ENCODE peak calls at places on chromosomes 5 and 9, in eight cellular contexts. L, R, A, E, Z, D, M and V are unnamed samples. For H3K4me1 and H3K27me3, the result is how much of the 10 kb centered on the place peaks cover.

GRCh38 chr5:1431896-1432295 is 13.3 kb downstream of the SLC6A3 start:
- DNase-seq in R (no peak), E (no peak), Z (no peak), L (no peak), A (no peak), M (no peak), D (no peak), V (no peak)

GRCh38 chr5:169626779-169627178 is 10.3 kb upstream of the DOCK2 start:
- DNase-seq in Z (no peak), R (no peak), E (no peak), L (peak), D (no peak), M (no peak), A (no peak), V (no peak)

GRCh38 chr9:77605449-77606220 is 42.5 kb downstream of the GNA14 start:
- DNase-seq in M (no peak), A (no peak), R (no peak), L (no peak), Z (no peak), E (no peak), D (no peak), V (no peak)

GRCh38 chr5:848671-849111 is 2.1 kb downstream of the ZDHHC11 start:
- DNase-seq in M (no peak), Z (no peak), L (no peak), D (no peak), A (no peak), E (no peak), R (no peak), V (no peak)

GRCh38 chr5:33475706-33476105 is 34.9 kb downstream of the TARS1 start:
- DNase-seq in Z (no peak), M (no peak), A (no peak), R (no peak), D (no peak), L (no peak), E (no peak), V (no peak)

GRCh38 chr5:179368016-179368805 is 22.9 kb upstream of the ADAMTS2 start:
- DNase-seq in Z (no peak), E (no peak), L (no peak), D (no peak), A (no peak), M (no peak), R (no peak), V (no peak)

GRCh38 chr9:92141144-92142129 is 26.2 kb upstream of the SPTLC1 start:
- DNase-seq in M (peak), D (no peak), Z (no peak), E (no peak), R (no peak), A (no peak), L (peak), V (peak)

GRCh38 chr9:93324191-93324834 is 127.2 kb upstream of the FAM120A start:
- DNase-seq in L (no peak), Z (no peak), R (no peak), D (no peak), A (no peak), M (no peak), E (no peak), V (no peak)

GRCh38 chr5:149796025-149796424 is 65.9 kb downstream of the PPARGC1B start:
- DNase-seq in D (no peak), M (no peak), L (no peak), A (no peak), E (no peak), Z (no peak), R (no peak), V (no peak)

GRCh38 chr5:170861855-170862766 is at the start of gene RANBP17:
- DNase-seq in R (no peak), M (peak), D (peak), E (peak), Z (peak), A (peak), L (peak), V (peak)

GRCh38 chr5:145350501-145350900 is 484.6 kb downstream of the PRELID2 start:
- DNase-seq in L (no peak), E (no peak), M (no peak), Z (no peak), A (no peak), R (no peak), D (no peak), V (no peak)

GRCh38 chr5:73301208-73302088 is 128.5 kb downstream of the TMEM174 start:
- DNase-seq in Z (no peak), E (peak), A (no peak), R (no peak), D (no peak), M (peak), L (no peak), V (no peak)

GRCh38 chr5:39604491-39604890 is 179.7 kb upstream of the DAB2 start:
- DNase-seq in L (no peak), M (no peak), A (no peak), R (no peak), E (no peak), D (no peak), Z (no peak), V (no peak)

GRCh38 chr9:20355022-20355421 is 267.3 kb downstream of the MLLT3 start:
- DNase-seq in R (no peak), E (no peak), M (no peak), A (no peak), D (no peak), Z (no peak), L (peak), V (no peak)

GRCh38 chr9:68750179-68750685 is 45.2 kb downstream of the PIP5K1B start:
- DNase-seq in A (no peak), E (peak), R (no peak), Z (no peak), D (no peak), L (no peak), M (no peak), V (no peak)

GRCh38 chr9:37141015-37141414 is 20.6 kb downstream of the ZCCHC7 start:
- DNase-seq in L (no peak), M (peak), E (no peak), A (no peak), Z (no peak), D (no peak), R (no peak), V (no peak)

GRCh38 chr5:133663380-133664054 is 51.2 kb upstream of the FSTL4 start:
- DNase-seq in M (no peak), L (no peak), E (no peak), Z (no peak), D (peak), R (no peak), A (no peak), V (no peak)

GRCh38 chr9:969310-969692 is 7.2 kb upstream of the DMRT3 start:
- DNase-seq in L (no peak), A (no peak), E (peak), R (no peak), D (no peak), Z (no peak), M (peak), V (no peak)

GRCh38 chr5:14580037-14581034 is 1.3 kb upstream of the OTULINL start:
- DNase-seq in M (no peak), E (no peak), R (no peak), L (peak), A (no peak), Z (no peak), D (no peak), V (no peak)

GRCh38 chr9:126501383-126502331 is 112.1 kb upstream of the LMX1B start:
- DNase-seq in A (no peak), D (no peak), M (no peak), L (no peak), E (no peak), Z (no peak), R (no peak), V (no peak)

GRCh38 chr9:127878001-127878651 is 651 bp upstream of the AK1 start:
- DNase-seq in Z (no peak), D (no peak), L (no peak), M (peak), A (no peak), E (peak), R (no peak), V (no peak)

GRCh38 chr5:1750469-1750868 is 49.2 kb downstream of the MRPL36 start:
- DNase-seq in D (no peak), E (no peak), L (no peak), M (no peak), R (no peak), Z (no peak), A (no peak), V (no peak)

GRCh38 chr5:149257875-149258705 is 13.6 kb upstream of the AFAP1L1 start:
- DNase-seq in M (no peak), E (no peak), Z (no peak), A (no peak), D (no peak), L (no peak), R (no peak), V (no peak)

GRCh38 chr9:116250881-116251280 is 97.3 kb downstream of the PAPPA start:
- DNase-seq in M (no peak), D (no peak), L (no peak), A (no peak), Z (no peak), R (no peak), E (no peak), V (no peak)

GRCh38 chr9:2837915-2838314 is 6.0 kb downstream of the PUM3 start:
- DNase-seq in Z (no peak), M (no peak), D (no peak), E (no peak), A (no peak), L (no peak), R (no peak), V (no peak)

GRCh38 chr5:155878991-155879575 is 447.9 kb upstream of the SGCD start:
- DNase-seq in M (no peak), A (no peak), E (no peak), R (no peak), L (no peak), Z (no peak), D (no peak), V (no peak)

GRCh38 chr5:150297934-150298595 is 4.6 kb downstream of the ARSI start:
- DNase-seq in E (no peak), D (no peak), A (no peak), M (no peak), L (no peak), Z (no peak), R (no peak), V (no peak)

GRCh38 chr9:121888438-121888775 is 204.7 kb downstream of the TTLL11 start:
- DNase-seq in D (no peak), M (no peak), A (no peak), Z (no peak), R (no peak), E (peak), L (no peak), V (no peak)

GRCh38 chr9:11933926-11934325 is 759.3 kb upstream of the TYRP1 start:
- DNase-seq in E (peak), R (no peak), D (no peak), A (no peak), L (peak), M (no peak), Z (no peak), V (no peak)

GRCh38 chr5:133735346-133735745 is 123.0 kb upstream of the FSTL4 start:
- DNase-seq in D (no peak), A (no peak), L (no peak), E (peak), R (no peak), M (no peak), Z (no peak), V (no peak)

GRCh38 chr9:131402738-131403492 is 9.0 kb downstream of the PRRC2B start:
- DNase-seq in M (no peak), Z (peak), D (peak), R (no peak), E (no peak), L (peak), A (no peak), V (peak)

GRCh38 chr9:103397868-103398600 is 402.9 kb downstream of the CYLC2 start:
- DNase-seq in L (peak), Z (no peak), A (peak), R (no peak), M (peak), E (peak), D (peak), V (peak)

GRCh38 chr9:68802525-68803015 is 97.5 kb downstream of the PIP5K1B start:
- DNase-seq in E (no peak), M (no peak), L (no peak), R (no peak), D (no peak), Z (no peak), A (no peak), V (no peak)

GRCh38 chr9:130486103-130486502 is 41.3 kb downstream of the ASS1 start:
- DNase-seq in R (no peak), Z (no peak), M (no peak), E (no peak), L (no peak), A (no peak), D (no peak), V (no peak)

DNA sequence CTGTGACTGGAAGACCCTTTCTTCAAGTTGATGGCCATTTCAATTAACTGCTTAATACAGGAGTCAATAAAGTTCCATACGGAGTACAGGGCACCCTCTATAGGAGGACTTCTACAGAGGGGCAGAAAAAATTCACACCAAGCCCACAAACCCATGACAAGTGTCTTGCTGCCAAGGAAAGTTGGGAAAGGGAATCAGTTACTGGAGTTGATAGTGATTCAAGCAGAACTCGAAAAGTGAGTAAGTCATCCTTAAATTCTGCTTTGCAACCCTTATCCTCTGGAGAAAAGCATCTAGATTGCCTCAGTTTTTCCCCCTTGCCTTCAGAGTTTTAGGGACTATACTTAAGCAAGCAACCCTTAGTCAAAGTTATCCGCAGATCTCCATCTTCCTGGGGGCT is 3.9 kb downstream of the EQTN start:
- DNase-seq in R (no peak), E (no peak), M (no peak), Z (no peak), L (no peak), A (no peak), D (no peak), V (no peak)
- H3K4me1 ChIP-seq in R (under half), E (under half), M (under half), Z (under half), L (under half), A (under half), D (under half), V (under half)

DNA sequence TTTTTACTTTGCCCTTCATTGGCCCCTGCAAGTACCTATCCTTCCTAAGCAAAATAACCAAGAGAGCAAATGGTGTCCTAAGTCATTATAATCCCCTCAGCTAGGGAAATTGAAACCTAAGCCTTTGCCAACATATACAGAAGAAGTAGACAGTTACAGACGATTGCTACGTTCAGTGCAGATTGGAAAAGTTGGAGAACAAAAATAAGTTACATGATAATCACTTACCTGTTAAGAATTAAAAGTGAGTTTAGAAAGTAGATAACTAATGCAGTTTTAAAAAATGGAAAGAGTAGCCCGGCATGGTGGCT is 244.8 kb downstream of the MPDZ start:
- DNase-seq in D (no peak), L (no peak), E (no peak), Z (no peak), A (no peak), M (no peak), R (no peak), V (no peak)
- H3K4me3 ChIP-seq in D (no peak), L (no peak), E (no peak), Z (peak), A (no peak), M (no peak), R (no peak), V (no peak)

GRCh38 chr5:125501396-125501795 is 755.0 kb upstream of the ZNF608 start:
- DNase-seq in L (no peak), E (no peak), Z (no peak), R (no peak), D (no peak), A (no peak), M (no peak), V (no peak)

GRCh38 chr5:125499969-125500368 is 753.5 kb upstream of the ZNF608 start:
- DNase-seq in A (no peak), M (no peak), R (no peak), E (no peak), Z (no peak), D (no peak), L (no peak), V (no peak)

GRCh38 chr5:125508225-125508624 is 761.8 kb upstream of the ZNF608 start:
- DNase-seq in D (no peak), E (no peak), L (no peak), R (no peak), Z (no peak), M (no peak), A (no peak), V (no peak)

GRCh38 chr5:125505062-125505461 is 758.6 kb upstream of the ZNF608 start:
- DNase-seq in L (no peak), R (no peak), D (no peak), E (no peak), Z (no peak), M (no peak), A (no peak), V (no peak)

GRCh38 chr5:125503958-125504357 is 757.5 kb upstream of the ZNF608 start:
- DNase-seq in Z (no peak), L (no peak), A (no peak), E (no peak), R (no peak), D (no peak), M (no peak), V (no peak)
- H3K27me3 ChIP-seq in Z (under half), L (under half), A (under half), E (under half), R (under half), D (under half), M (under half), V (under half)

GRCh38 chr5:111232311-111233049 is 8.3 kb downstream of the CAMK4 start:
- DNase-seq in A (no peak), D (no peak), Z (no peak), R (peak), E (no peak), L (no peak), M (no peak), V (no peak)

GRCh38 chr5:111231053-111231586 is 6.9 kb downstream of the CAMK4 start:
- DNase-seq in L (no peak), A (no peak), M (no peak), Z (no peak), D (no peak), R (no peak), E (no peak), V (no peak)

GRCh38 chr5:111234125-111234524 is 9.9 kb downstream of the CAMK4 start:
- DNase-seq in Z (no peak), R (no peak), D (no peak), A (no peak), E (no peak), M (no peak), L (no peak), V (no peak)

GRCh38 chr5:111235635-111236034 is 11.5 kb downstream of the CAMK4 start:
- DNase-seq in R (no peak), M (no peak), Z (no peak), L (no peak), E (no peak), D (no peak), A (no peak), V (no peak)

DNA sequence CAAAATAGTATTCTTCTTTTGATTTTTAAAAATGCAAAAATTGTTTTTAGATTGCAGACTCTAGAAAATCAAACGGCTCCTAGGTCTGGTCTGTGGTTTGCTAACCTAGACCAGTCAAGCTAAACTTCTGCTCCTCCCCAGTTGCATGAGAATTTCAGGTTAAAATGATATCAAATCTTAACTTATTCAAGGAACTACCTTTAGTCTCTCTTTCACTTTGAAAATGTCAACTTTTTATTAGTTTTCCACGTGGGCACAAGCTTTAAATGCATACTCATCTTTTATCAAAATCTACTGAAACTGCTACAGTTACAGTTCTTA is 8.8 kb downstream of the CAMK4 start:
- DNase-seq in E (no peak), Z (no peak), A (no peak), R (no peak), D (no peak), M (no peak), L (no peak), V (no peak)
- H3K4me1 ChIP-seq in E (under half), Z (under half), A (under half), R (half or more), D (under half), M (under half), L (under half), V (under half)